ENCODE peak calls at places on chromosomes 7 and 10, in eight cellular contexts. A is CD8-positive, alpha-beta memory T cell; W is fibroblast of lung; U is transverse colon; I is lower lobe of right lung; P is psoas muscle; Q is right cardiac atrium; R is cardiac muscle cell. J is an unnamed sample.

GRCh38 chr10:90849956-90850749 is 7.7 kb downstream of the HTR7 start:
- DNase-seq in A (no peak), W (peak; percentile 53), U (no peak), I (no peak), P (no peak), Q (no peak), R (no peak), J (no peak)

GRCh38 chr10:97708976-97709745 is 4.4 kb upstream of the MARVELD1 start:
- DNase-seq in A (peak; percentile 15), W (peak; percentile 85), U (peak; percentile 81), I (peak; percentile 62), P (peak; percentile 65), Q (peak; percentile 62), R (peak; percentile 88), J (no peak)

GRCh38 chr10:69718951-69719350 is 82.8 kb upstream of the COL13A1 start:
- DNase-seq in A (no peak), W (no peak), U (no peak), I (no peak), P (no peak), Q (no peak), R (no peak), J (no peak)

GRCh38 chr10:103021150-103021896 is 103.2 kb downstream of the CNNM2 start:
- DNase-seq in A (no peak), W (no peak), U (no peak), I (no peak), P (no peak), Q (no peak), R (no peak), J (no peak)

GRCh38 chr7:158973440-158973839 is 117.1 kb downstream of the DYNC2I1 start:
- DNase-seq in A (peak; percentile 47), W (no peak), U (peak; percentile 29), I (no peak), P (no peak), Q (no peak), R (peak; percentile 51), J (no peak)

GRCh38 chr7:131533151-131533559 is 23.3 kb downstream of the PODXL start:
- DNase-seq in A (no peak), W (no peak), U (no peak), I (no peak), P (no peak), Q (no peak), R (no peak), J (no peak)

GRCh38 chr7:29239638-29240037 is 45.1 kb downstream of the CHN2 start:
- DNase-seq in A (peak; percentile 10), W (no peak), U (no peak), I (no peak), P (no peak), Q (no peak), R (no peak), J (no peak)

GRCh38 chr10:79186742-79187544 is 118.2 kb downstream of the ZMIZ1 start:
- DNase-seq in A (no peak), W (no peak), U (no peak), I (peak; percentile 71), P (no peak), Q (no peak), R (no peak), J (no peak)

GRCh38 chr10:74500806-74501205 is 325.6 kb upstream of the KAT6B start:
- DNase-seq in A (no peak), W (peak; percentile 72), U (no peak), I (no peak), P (no peak), Q (no peak), R (no peak), J (no peak)

GRCh38 chr10:1434912-1435692 is 302.2 kb downstream of the ADARB2 start:
- DNase-seq in A (no peak), W (no peak), U (no peak), I (no peak), P (no peak), Q (no peak), R (no peak), J (no peak)

GRCh38 chr7:95871896-95872295 is 99.5 kb downstream of the DYNC1I1 start:
- DNase-seq in A (no peak), W (no peak), U (no peak), I (no peak), P (no peak), Q (no peak), R (no peak), J (no peak)

GRCh38 chr7:93298671-93299070 is 66.5 kb downstream of the VPS50 start:
- DNase-seq in A (no peak), W (no peak), U (no peak), I (no peak), P (no peak), Q (no peak), R (no peak), J (no peak)

GRCh38 chr7:42174391-42174848 is 62.6 kb downstream of the GLI3 start:
- DNase-seq in A (no peak), W (peak; percentile 85), U (no peak), I (no peak), P (peak; percentile 24), Q (no peak), R (no peak), J (no peak)

GRCh38 chr10:14412624-14413023 is 81.9 kb upstream of the FRMD4A start:
- DNase-seq in A (no peak), W (no peak), U (no peak), I (no peak), P (no peak), Q (no peak), R (no peak), J (no peak)

GRCh38 chr10:12637649-12638048 is 288.3 kb downstream of the CAMK1D start:
- DNase-seq in A (no peak), W (no peak), U (no peak), I (no peak), P (no peak), Q (no peak), R (no peak), J (no peak)

GRCh38 chr7:121297843-121298242 is 31.0 kb upstream of the WNT16 start:
- DNase-seq in A (no peak), W (no peak), U (no peak), I (no peak), P (no peak), Q (no peak), R (no peak), J (no peak)

GRCh38 chr7:768881-769504 is 41.9 kb upstream of the PRKAR1B start:
- DNase-seq in A (no peak), W (peak; percentile 67), U (no peak), I (no peak), P (peak; percentile 70), Q (peak; percentile 74), R (peak; percentile 67), J (no peak)

GRCh38 chr10:6558759-6559429 is 21.2 kb downstream of the PRKCQ start:
- DNase-seq in A (no peak), W (no peak), U (no peak), I (no peak), P (no peak), Q (no peak), R (no peak), J (no peak)

GRCh38 chr10:124669824-124670654 is 74.1 kb downstream of the FAM53B start:
- DNase-seq in A (no peak), W (no peak), U (no peak), I (peak; percentile 31), P (peak; percentile 22), Q (peak; percentile 31), R (peak; percentile 46), J (no peak)

GRCh38 chr10:126634347-126634746 is 36.1 kb downstream of the C10orf90 start:
- DNase-seq in A (no peak), W (no peak), U (no peak), I (no peak), P (no peak), Q (no peak), R (no peak), J (no peak)

GRCh38 chr10:46028584-46029570 is 1.5 kb downstream of the NCOA4 start:
- DNase-seq in A (no peak), W (peak; percentile 82), U (peak; percentile 33), I (no peak), P (no peak), Q (no peak), R (peak; percentile 55), J (peak; percentile 21)

GRCh38 chr10:109963439-109963838 is 40.1 kb upstream of the XPNPEP1 start:
- DNase-seq in A (no peak), W (peak; percentile 81), U (no peak), I (no peak), P (no peak), Q (no peak), R (no peak), J (no peak)

DNA sequence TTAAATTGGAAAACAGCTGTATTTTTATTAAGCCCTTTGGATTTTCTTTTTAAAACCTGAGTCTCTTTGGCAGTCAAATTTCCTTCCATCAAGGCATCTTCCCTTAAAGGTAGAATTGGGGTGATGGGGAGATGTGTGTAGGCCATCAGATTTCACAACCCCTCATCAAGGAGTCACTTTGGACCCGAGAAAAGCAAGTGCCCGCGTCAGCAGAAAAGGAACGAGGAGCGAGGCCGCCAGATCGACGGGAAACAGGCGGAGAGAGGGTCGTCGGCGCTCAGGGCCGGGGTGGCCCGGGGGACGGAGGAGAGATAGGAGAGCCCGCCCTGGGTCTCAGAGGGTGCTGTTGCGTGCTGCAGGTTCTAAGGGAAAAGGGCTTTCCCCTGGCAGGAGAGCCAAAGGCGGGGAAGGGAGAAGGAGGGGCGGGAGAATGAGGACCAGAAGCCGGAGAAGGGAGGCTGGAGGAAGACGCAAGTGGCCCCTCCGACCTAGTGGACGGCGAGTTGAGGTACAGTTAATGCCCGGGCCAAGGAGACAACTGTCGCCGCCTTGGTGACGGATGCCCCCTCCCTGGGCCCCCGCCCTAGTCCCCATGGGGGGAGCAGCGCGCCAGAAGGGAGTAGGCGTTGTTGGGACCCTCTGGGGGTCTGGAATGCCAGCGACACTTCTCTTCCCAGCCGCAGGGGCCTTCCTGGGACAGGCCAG is 11.5 kb upstream of the GATA3 start:
- DNase-seq in A (no peak), W (no peak), U (no peak), I (no peak), P (no peak), Q (no peak), R (no peak), J (no peak)
- H3K27me3 ChIP-seq in A (peaks cover 98% of the 10 kb centered on the region), W (peaks cover 90% of the 10 kb centered on the region), U (peaks cover 100% of the 10 kb centered on the region), I (peaks cover 99% of the 10 kb centered on the region), P (peaks cover 8% of the 10 kb centered on the region), Q (no peaks in the 10 kb centered on the region), R (peaks cover 100% of the 10 kb centered on the region), J (peaks cover 92% of the 10 kb centered on the region)

GRCh38 chr10:63436225-63436624 is 29.6 kb downstream of the JMJD1C start:
- DNase-seq in A (no peak), W (no peak), U (no peak), I (no peak), P (no peak), Q (no peak), R (no peak), J (no peak)
- H3K4me3 ChIP-seq in A (no peak overlapping the region), W (no peak overlapping the region), U (no peak overlapping the region), I (no peak overlapping the region), P (no peak overlapping the region), Q (no peak overlapping the region), R (no peak overlapping the region), J (no peak overlapping the region)

GRCh38 chr7:151282111-151282510 is 33.6 kb upstream of the SMARCD3 start:
- DNase-seq in A (no peak), W (no peak), U (no peak), I (no peak), P (no peak), Q (no peak), R (no peak), J (no peak)
- H3K27me3 ChIP-seq in A (peaks cover 4% of the 10 kb centered on the region), W (peaks cover 9% of the 10 kb centered on the region), U (peaks cover 22% of the 10 kb centered on the region), I (peaks cover 5% of the 10 kb centered on the region), P (no peaks in the 10 kb centered on the region), Q (no peaks in the 10 kb centered on the region), R (no peaks in the 10 kb centered on the region), J (peaks cover 21% of the 10 kb centered on the region)

DNA sequence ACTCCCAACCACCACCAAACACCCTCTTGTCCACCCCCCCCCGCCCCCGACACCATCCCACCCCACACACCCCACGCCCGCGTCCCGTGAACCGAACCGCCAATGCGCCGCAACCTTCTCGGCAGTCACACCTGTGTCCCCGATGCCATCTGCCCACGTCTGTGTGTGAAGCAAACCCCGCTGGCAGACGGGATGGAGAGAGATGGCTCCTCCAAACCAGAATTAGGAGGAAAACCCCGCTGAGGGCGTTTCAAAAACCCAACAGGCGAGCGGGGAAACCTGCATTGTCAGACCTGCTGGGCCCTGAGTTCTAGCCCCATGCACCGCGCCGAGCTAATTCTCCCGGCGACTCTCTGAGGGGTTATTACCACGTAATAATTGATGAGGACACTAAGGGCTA is 28.6 kb upstream of the KCNK18 start:
- DNase-seq in A (no peak), W (no peak), U (no peak), I (no peak), P (no peak), Q (no peak), R (no peak), J (no peak)
- H3K4me3 ChIP-seq in A (no peak overlapping the region), W (no peak overlapping the region), U (no peak overlapping the region), I (no peak overlapping the region), P (no peak overlapping the region), Q (no peak overlapping the region), R (no peak overlapping the region), J (no peak overlapping the region)

J was measured in kidney epithelial cell.